ENCODE peak calls at places on chromosomes 1 and 21, in five cellular contexts. One of them, this sample, is unnamed.

GRCh38 chr1:156113263-156114004 is 1.1 kb upstream of the LMNA start:
- DNase-seq in aorta: no peak
- DNase-seq in ovary: no peak
- DNase-seq in A549: no peak
- DNase-seq in foreskin fibroblast: peak
- DNase-seq in this sample: peak

GRCh38 chr1:114154146-114154962 is 685 bp upstream of the SYT6 start:
- DNase-seq in A549: no peak
- DNase-seq in aorta: no peak
- DNase-seq in ovary: peak
- DNase-seq in foreskin fibroblast: peak
- DNase-seq in this sample: peak

GRCh38 chr1:29259802-29260441 is 23.6 kb downstream of the PTPRU start:
- DNase-seq in ovary: peak
- DNase-seq in aorta: no peak
- DNase-seq in foreskin fibroblast: peak
- DNase-seq in A549: no peak
- DNase-seq in this sample: peak

GRCh38 chr1:197671140-197671539 is 104.1 kb downstream of the DENND1B start:
- DNase-seq in ovary: no peak
- DNase-seq in A549: no peak
- DNase-seq in aorta: no peak
- DNase-seq in foreskin fibroblast: peak
- DNase-seq in this sample: no peak

GRCh38 chr1:84433253-84434080 is 35.2 kb downstream of the DNASE2B start:
- DNase-seq in ovary: no peak
- DNase-seq in aorta: no peak
- DNase-seq in A549: peak
- DNase-seq in foreskin fibroblast: peak
- DNase-seq in this sample: peak

GRCh38 chr1:169105087-169105433 is 1.4 kb upstream of the ATP1B1 start:
- DNase-seq in ovary: no peak
- DNase-seq in aorta: no peak
- DNase-seq in A549: no peak
- DNase-seq in foreskin fibroblast: no peak
- DNase-seq in this sample: no peak

GRCh38 chr1:118151312-118151937 is 33.6 kb downstream of the SPAG17 start:
- DNase-seq in aorta: peak
- DNase-seq in foreskin fibroblast: peak
- DNase-seq in ovary: no peak
- DNase-seq in A549: no peak
- DNase-seq in this sample: peak

GRCh38 chr1:56133517-56134472 is 445.6 kb downstream of the PLPP3 start:
- DNase-seq in ovary: no peak
- DNase-seq in A549: no peak
- DNase-seq in foreskin fibroblast: no peak
- DNase-seq in aorta: no peak
- DNase-seq in this sample: no peak

GRCh38 chr1:37391181-37391949 is 83.0 kb upstream of the ZC3H12A start:
- DNase-seq in aorta: no peak
- DNase-seq in foreskin fibroblast: no peak
- DNase-seq in A549: peak
- DNase-seq in ovary: no peak
- DNase-seq in this sample: peak

GRCh38 chr21:23801292-23801691 is 1806.0 kb downstream of the MRPL39 start:
- DNase-seq in foreskin fibroblast: no peak
- DNase-seq in A549: no peak
- DNase-seq in aorta: no peak
- DNase-seq in ovary: no peak
- DNase-seq in this sample: no peak

GRCh38 chr1:29676496-29676895 is 440.2 kb downstream of the PTPRU start:
- DNase-seq in ovary: peak
- DNase-seq in A549: no peak
- DNase-seq in aorta: no peak
- DNase-seq in foreskin fibroblast: no peak
- DNase-seq in this sample: no peak

GRCh38 chr21:31008355-31008754 is 29.9 kb downstream of the KRTAP19-8 start:
- DNase-seq in ovary: no peak
- DNase-seq in aorta: no peak
- DNase-seq in foreskin fibroblast: no peak
- DNase-seq in A549: no peak
- DNase-seq in this sample: no peak

GRCh38 chr1:40903106-40903505 is 40.9 kb upstream of the CITED4 start:
- DNase-seq in foreskin fibroblast: no peak
- DNase-seq in aorta: no peak
- DNase-seq in A549: no peak
- DNase-seq in ovary: no peak
- DNase-seq in this sample: no peak

GRCh38 chr1:77399250-77400086 is 117.6 kb downstream of the AK5 start:
- DNase-seq in foreskin fibroblast: no peak
- DNase-seq in ovary: no peak
- DNase-seq in aorta: no peak
- DNase-seq in A549: no peak
- DNase-seq in this sample: no peak

GRCh38 chr1:9201421-9202239 is 32.9 kb upstream of the H6PD start:
- DNase-seq in aorta: no peak
- DNase-seq in foreskin fibroblast: peak
- DNase-seq in ovary: peak
- DNase-seq in A549: no peak
- DNase-seq in this sample: peak

GRCh38 chr1:40783001-40783905 is at the start of gene KCNQ4:
- DNase-seq in A549: no peak
- DNase-seq in ovary: peak
- DNase-seq in foreskin fibroblast: no peak
- DNase-seq in aorta: peak
- DNase-seq in this sample: peak

GRCh38 chr1:1759456-1760344 is 18.6 kb downstream of the NADK start:
- DNase-seq in ovary: no peak
- DNase-seq in foreskin fibroblast: no peak
- DNase-seq in aorta: no peak
- DNase-seq in A549: no peak
- DNase-seq in this sample: no peak

GRCh38 chr1:12851779-12852178 is 3.3 kb upstream of the HNRNPCL1 start:
- DNase-seq in aorta: no peak
- DNase-seq in foreskin fibroblast: no peak
- DNase-seq in ovary: no peak
- DNase-seq in A549: no peak
- DNase-seq in this sample: no peak

GRCh38 chr1:224113545-224113917 is 380 bp upstream of the FBXO28 start:
- DNase-seq in foreskin fibroblast: no peak
- DNase-seq in ovary: no peak
- DNase-seq in A549: no peak
- DNase-seq in aorta: no peak
- DNase-seq in this sample: no peak

GRCh38 chr21:41313765-41314164 is 2.8 kb upstream of the FAM3B start:
- DNase-seq in foreskin fibroblast: no peak
- DNase-seq in A549: no peak
- DNase-seq in ovary: no peak
- DNase-seq in aorta: no peak
- DNase-seq in this sample: no peak